ENCODE peak calls at places on chromosomes 13 and 19, in seven cellular contexts. One of them, this sample, is unnamed.
A peak's percentile ranks its signal among the peaks of the same experiment; 100 is the strongest.

GRCh38 chr19:12703056-12703455 is 6.6 kb upstream of the FBXW9 start:
- DNase-seq in Panc1: no peak
- DNase-seq in IMR-90: peak; percentile 43
- DNase-seq in HFF-Myc: no peak
- DNase-seq in esophagus muscularis mucosa: no peak
- DNase-seq in PC-3: peak; percentile 52
- DNase-seq in lower leg skin: no peak
- DNase-seq in this sample: no peak

GRCh38 chr13:24264976-24265375 is 44.4 kb upstream of the C1QTNF9 start:
- DNase-seq in esophagus muscularis mucosa: no peak
- DNase-seq in lower leg skin: peak; percentile 86
- DNase-seq in PC-3: no peak
- DNase-seq in Panc1: no peak
- DNase-seq in HFF-Myc: no peak
- DNase-seq in IMR-90: no peak
- DNase-seq in this sample: peak; percentile 53

GRCh38 chr19:39236527-39236926 is 8.3 kb downstream of the IFNL3 start:
- DNase-seq in Panc1: no peak
- DNase-seq in PC-3: no peak
- DNase-seq in HFF-Myc: no peak
- DNase-seq in IMR-90: no peak
- DNase-seq in lower leg skin: no peak
- DNase-seq in esophagus muscularis mucosa: no peak
- DNase-seq in this sample: no peak

GRCh38 chr13:32917504-32917903 is 98.7 kb upstream of the KL start:
- DNase-seq in esophagus muscularis mucosa: no peak
- DNase-seq in Panc1: no peak
- DNase-seq in lower leg skin: no peak
- DNase-seq in IMR-90: peak; percentile 32
- DNase-seq in HFF-Myc: no peak
- DNase-seq in PC-3: peak; percentile 57
- DNase-seq in this sample: peak; percentile 29

GRCh38 chr13:28100149-28101121 is at the start of gene FLT3:
- DNase-seq in HFF-Myc: no peak
- DNase-seq in lower leg skin: peak; percentile 85
- DNase-seq in esophagus muscularis mucosa: no peak
- DNase-seq in PC-3: peak; percentile 32
- DNase-seq in Panc1: no peak
- DNase-seq in IMR-90: peak; percentile 38
- DNase-seq in this sample: peak; percentile 46

GRCh38 chr13:66778461-66778860 is 451.7 kb downstream of the PCDH9 start:
- DNase-seq in PC-3: no peak
- DNase-seq in esophagus muscularis mucosa: no peak
- DNase-seq in IMR-90: no peak
- DNase-seq in HFF-Myc: no peak
- DNase-seq in Panc1: no peak
- DNase-seq in lower leg skin: no peak
- DNase-seq in this sample: peak; percentile 45

GRCh38 chr13:48146122-48146521 is 51.2 kb upstream of the MED4 start:
- DNase-seq in esophagus muscularis mucosa: no peak
- DNase-seq in IMR-90: no peak
- DNase-seq in PC-3: no peak
- DNase-seq in HFF-Myc: no peak
- DNase-seq in lower leg skin: no peak
- DNase-seq in Panc1: no peak
- DNase-seq in this sample: no peak

GRCh38 chr13:21175656-21176194 is 627 bp downstream of the SKA3 start:
- DNase-seq in IMR-90: peak; percentile 28
- DNase-seq in HFF-Myc: no peak
- DNase-seq in Panc1: no peak
- DNase-seq in esophagus muscularis mucosa: no peak
- DNase-seq in PC-3: no peak
- DNase-seq in lower leg skin: no peak
- DNase-seq in this sample: no peak

GRCh38 chr13:50192272-50192813 is 177.1 kb downstream of the KCNRG start:
- DNase-seq in esophagus muscularis mucosa: peak; percentile 68
- DNase-seq in IMR-90: no peak
- DNase-seq in lower leg skin: no peak
- DNase-seq in Panc1: no peak
- DNase-seq in HFF-Myc: no peak
- DNase-seq in PC-3: no peak
- DNase-seq in this sample: no peak

GRCh38 chr19:15112385-15112784 is 5.2 kb downstream of the SYDE1 start:
- DNase-seq in esophagus muscularis mucosa: no peak
- DNase-seq in HFF-Myc: no peak
- DNase-seq in PC-3: peak; percentile 45
- DNase-seq in IMR-90: no peak
- DNase-seq in Panc1: no peak
- DNase-seq in lower leg skin: no peak
- DNase-seq in this sample: peak; percentile 61

GRCh38 chr13:90098580-90098979 is 1248.9 kb upstream of the MIR17HG start:
- DNase-seq in IMR-90: no peak
- DNase-seq in PC-3: no peak
- DNase-seq in HFF-Myc: no peak
- DNase-seq in lower leg skin: no peak
- DNase-seq in esophagus muscularis mucosa: no peak
- DNase-seq in Panc1: no peak
- DNase-seq in this sample: no peak

GRCh38 chr13:21232196-21232595 is 55.7 kb downstream of the MRPL57 start:
- DNase-seq in lower leg skin: no peak
- DNase-seq in IMR-90: peak; percentile 34
- DNase-seq in HFF-Myc: no peak
- DNase-seq in esophagus muscularis mucosa: peak; percentile 92
- DNase-seq in PC-3: no peak
- DNase-seq in Panc1: no peak
- DNase-seq in this sample: peak; percentile 55

GRCh38 chr19:43575156-43575950 is at the start of the genes PINLYP and XRCC1:
- DNase-seq in HFF-Myc: peak; percentile 95
- DNase-seq in esophagus muscularis mucosa: peak; percentile 99
- DNase-seq in PC-3: peak; percentile 97
- DNase-seq in Panc1: peak; percentile 81
- DNase-seq in IMR-90: peak; percentile 98
- DNase-seq in lower leg skin: peak; percentile 99
- DNase-seq in this sample: peak; percentile 99

GRCh38 chr19:13633109-13633508 is 126.8 kb upstream of the CACNA1A start:
- DNase-seq in HFF-Myc: peak; percentile 64
- DNase-seq in Panc1: no peak
- DNase-seq in esophagus muscularis mucosa: no peak
- DNase-seq in PC-3: peak; percentile 58
- DNase-seq in lower leg skin: no peak
- DNase-seq in IMR-90: peak; percentile 79
- DNase-seq in this sample: no peak

GRCh38 chr13:85500716-85501256 is 298.4 kb downstream of the SLITRK6 start:
- DNase-seq in PC-3: peak; percentile 79
- DNase-seq in HFF-Myc: no peak
- DNase-seq in IMR-90: no peak
- DNase-seq in Panc1: no peak
- DNase-seq in lower leg skin: no peak
- DNase-seq in esophagus muscularis mucosa: no peak
- DNase-seq in this sample: peak; percentile 83

GRCh38 chr13:36418022-36418805 is 14.1 kb upstream of the CCNA1 start:
- DNase-seq in IMR-90: peak; percentile 58
- DNase-seq in HFF-Myc: peak; percentile 22
- DNase-seq in lower leg skin: no peak
- DNase-seq in PC-3: peak; percentile 57
- DNase-seq in esophagus muscularis mucosa: no peak
- DNase-seq in Panc1: no peak
- DNase-seq in this sample: peak; percentile 67

GRCh38 chr19:54160948-54161347 is 1.4 kb upstream of the LENG1 start:
- DNase-seq in IMR-90: no peak
- DNase-seq in HFF-Myc: no peak
- DNase-seq in lower leg skin: no peak
- DNase-seq in PC-3: peak; percentile 43
- DNase-seq in esophagus muscularis mucosa: no peak
- DNase-seq in Panc1: no peak
- DNase-seq in this sample: no peak

GRCh38 chr19:29404951-29405727 is 120.7 kb upstream of the VSTM2B start:
- DNase-seq in HFF-Myc: no peak
- DNase-seq in lower leg skin: no peak
- DNase-seq in esophagus muscularis mucosa: no peak
- DNase-seq in Panc1: no peak
- DNase-seq in IMR-90: no peak
- DNase-seq in PC-3: peak; percentile 1
- DNase-seq in this sample: peak; percentile 13

GRCh38 chr19:13906525-13906904 is 514 bp downstream of the CC2D1A start:
- DNase-seq in HFF-Myc: no peak
- DNase-seq in IMR-90: no peak
- DNase-seq in esophagus muscularis mucosa: no peak
- DNase-seq in lower leg skin: no peak
- DNase-seq in PC-3: peak; percentile 43
- DNase-seq in Panc1: no peak
- DNase-seq in this sample: peak; percentile 48

GRCh38 chr19:359653-359925 is 15.0 kb upstream of the MIER2 start:
- DNase-seq in IMR-90: no peak
- DNase-seq in HFF-Myc: no peak
- DNase-seq in esophagus muscularis mucosa: no peak
- DNase-seq in PC-3: no peak
- DNase-seq in Panc1: no peak
- DNase-seq in lower leg skin: peak; percentile 54
- DNase-seq in this sample: no peak

DNA sequence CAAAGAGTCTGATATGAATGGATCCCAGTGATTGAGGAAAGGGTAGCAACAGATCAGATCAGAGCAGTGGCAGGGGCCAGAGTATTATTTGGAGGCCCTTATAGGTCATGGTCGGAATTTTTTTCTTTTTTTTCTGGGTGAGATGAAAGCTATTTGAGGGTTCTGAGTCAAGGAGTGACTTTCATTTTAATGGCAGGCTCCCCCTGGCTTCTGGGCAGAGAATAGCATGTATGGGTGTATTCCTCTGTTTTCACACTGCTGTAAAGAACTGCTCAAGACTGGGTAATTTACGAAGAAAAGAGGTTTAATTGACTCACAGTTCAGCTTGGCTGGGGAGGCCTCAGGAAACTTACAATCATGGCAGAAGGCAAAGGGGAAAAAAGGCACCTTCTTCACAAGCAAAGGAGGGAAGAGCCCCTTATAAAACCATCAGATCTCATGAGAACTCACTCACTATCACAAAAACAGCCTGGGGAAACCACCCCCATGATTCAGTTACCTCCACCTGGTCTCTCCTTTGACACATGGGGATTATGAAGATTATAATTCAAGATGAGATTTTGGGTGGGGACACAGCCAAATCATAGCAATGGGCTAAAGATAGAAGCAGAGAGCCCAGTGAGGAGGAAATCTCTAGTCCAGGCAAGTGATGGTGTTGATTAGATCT is 3.0 kb upstream of the SLC6A16 start:
- DNase-seq in IMR-90: peak; percentile 23
- DNase-seq in esophagus muscularis mucosa: peak; percentile 34
- DNase-seq in HFF-Myc: no peak
- DNase-seq in PC-3: peak; percentile 58
- DNase-seq in Panc1: no peak
- DNase-seq in lower leg skin: no peak
- DNase-seq in this sample: peak; percentile 49
- TF ChIP-seq CTCF in IMR-90: peak; percentile 54
- TF ChIP-seq CTCF in esophagus muscularis mucosa: peak; percentile 73
- TF ChIP-seq CTCF in HFF-Myc: peak; percentile 76
- TF ChIP-seq CTCF in PC-3: peak; percentile 76
- TF ChIP-seq CTCF in Panc1: peak; percentile 83
- TF ChIP-seq CTCF in lower leg skin: no peak
- TF ChIP-seq CTCF in this sample: peak; percentile 76

DNA sequence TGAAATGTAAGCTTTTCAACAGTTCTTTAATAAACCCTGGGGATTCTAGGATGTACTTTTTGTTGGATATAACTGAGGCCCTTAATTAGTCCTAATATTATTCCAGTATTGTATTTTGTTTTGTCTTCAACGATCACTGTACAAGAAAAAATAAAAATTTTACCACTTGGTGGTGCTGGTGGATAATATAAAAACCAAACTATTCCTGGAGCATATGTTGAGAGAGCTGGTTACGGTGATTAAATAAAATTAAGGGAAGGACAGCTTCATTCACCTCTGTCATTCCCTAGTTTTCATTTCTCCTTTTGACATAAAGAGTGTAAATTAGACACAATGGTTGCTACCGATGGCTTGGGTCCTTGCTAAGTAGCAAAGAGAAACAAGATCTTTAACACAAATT is 598.6 kb upstream of the PCDH20 start:
- DNase-seq in lower leg skin: no peak
- DNase-seq in PC-3: peak; percentile 54
- DNase-seq in esophagus muscularis mucosa: no peak
- DNase-seq in Panc1: peak; percentile 8
- DNase-seq in IMR-90: peak; percentile 1
- DNase-seq in HFF-Myc: no peak
- DNase-seq in this sample: peak; percentile 25
- H3K4me3 ChIP-seq in lower leg skin: no peak overlapping the region
- H3K4me3 ChIP-seq in PC-3: peak overlapping the region; percentile 46
- H3K4me3 ChIP-seq in esophagus muscularis mucosa: no peak overlapping the region
- H3K4me3 ChIP-seq in Panc1: peak overlapping the region; percentile 12
- H3K4me3 ChIP-seq in IMR-90: no peak overlapping the region
- H3K4me3 ChIP-seq in HFF-Myc: no peak overlapping the region
- H3K4me3 ChIP-seq in this sample: no peak overlapping the region

DNA sequence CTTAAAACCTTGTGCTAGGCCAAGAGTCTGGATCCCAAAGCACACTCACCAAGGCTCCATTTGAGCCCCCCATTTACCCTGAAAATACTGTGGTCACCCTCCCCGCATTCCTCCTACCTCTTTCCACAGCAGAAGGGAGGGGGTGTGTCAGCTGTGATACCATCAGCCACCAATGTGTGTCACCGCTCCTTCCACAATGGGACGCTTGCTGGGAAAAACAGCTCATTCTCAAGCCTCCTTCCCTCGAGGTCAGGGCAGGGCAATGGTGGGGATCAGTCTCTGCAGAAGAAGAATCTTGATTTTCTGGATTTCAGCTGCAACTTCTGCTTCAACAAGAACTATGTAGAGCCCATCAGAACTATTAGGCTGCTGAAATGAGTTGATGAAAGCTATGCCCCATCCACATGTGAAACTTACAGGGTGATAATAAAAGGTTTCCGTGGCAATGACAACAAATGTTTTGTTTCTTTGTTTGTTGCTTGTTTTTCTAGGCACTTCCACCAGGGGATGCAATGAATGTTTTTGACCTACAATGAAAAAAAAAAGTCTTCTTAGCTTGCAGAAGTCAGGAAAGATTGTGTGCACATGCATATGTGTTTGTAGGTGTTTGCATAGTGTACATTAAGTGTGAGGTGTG is 26.4 kb upstream of the ZNF507 start:
- DNase-seq in HFF-Myc: no peak
- DNase-seq in esophagus muscularis mucosa: peak; percentile 90
- DNase-seq in IMR-90: no peak
- DNase-seq in PC-3: peak; percentile 23
- DNase-seq in lower leg skin: no peak
- DNase-seq in Panc1: no peak
- DNase-seq in this sample: peak; percentile 11
- TF ChIP-seq CTCF in HFF-Myc: no peak
- TF ChIP-seq CTCF in esophagus muscularis mucosa: peak; percentile 22
- TF ChIP-seq CTCF in IMR-90: peak; percentile 19
- TF ChIP-seq CTCF in PC-3: peak; percentile 33
- TF ChIP-seq CTCF in lower leg skin: no peak
- TF ChIP-seq CTCF in Panc1: peak; percentile 71
- TF ChIP-seq CTCF in this sample: peak; percentile 32

DNA sequence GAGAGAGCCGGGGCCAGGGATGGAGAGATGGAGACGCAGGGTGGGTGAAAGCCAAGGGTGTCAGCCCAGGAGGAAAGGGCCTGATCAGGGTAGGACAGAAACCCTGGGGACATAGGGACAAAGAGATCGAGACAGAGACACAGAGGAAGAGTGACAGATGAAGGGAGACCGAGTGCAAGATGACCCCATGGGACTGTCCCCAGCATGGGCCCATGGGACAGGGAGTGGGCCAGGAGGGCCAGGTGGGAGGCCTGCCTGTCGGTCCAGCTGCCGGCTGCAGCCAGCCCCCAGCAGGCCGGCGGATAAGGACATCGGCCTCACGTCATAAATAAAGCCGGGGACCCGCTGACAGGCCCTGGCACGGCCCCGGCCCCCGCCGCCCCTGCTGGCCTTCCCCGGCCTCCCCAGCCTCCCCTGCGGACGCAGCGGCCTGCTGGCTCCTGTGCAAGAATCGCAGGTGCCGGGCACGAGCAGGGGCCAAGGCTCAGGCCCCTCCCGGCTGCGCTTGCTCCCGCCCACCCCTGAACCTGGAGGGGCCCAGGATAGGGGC is 6.3 kb downstream of the REX1BD start:
- DNase-seq in IMR-90: no peak
- DNase-seq in lower leg skin: no peak
- DNase-seq in HFF-Myc: no peak
- DNase-seq in esophagus muscularis mucosa: no peak
- DNase-seq in PC-3: no peak
- DNase-seq in Panc1: no peak
- DNase-seq in this sample: no peak
- H3K4me3 ChIP-seq in IMR-90: peak overlapping the region; percentile 20
- H3K4me3 ChIP-seq in lower leg skin: no peak overlapping the region
- H3K4me3 ChIP-seq in HFF-Myc: no peak overlapping the region
- H3K4me3 ChIP-seq in esophagus muscularis mucosa: peak overlapping the region; percentile 49
- H3K4me3 ChIP-seq in PC-3: peak overlapping the region; percentile 66
- H3K4me3 ChIP-seq in Panc1: no peak overlapping the region
- H3K4me3 ChIP-seq in this sample: peak overlapping the region; percentile 26